ENCODE peak calls at places on chromosomes 6 and 20, in eight cellular contexts. W, M, U, R, A, L, F and P are unnamed samples.

GRCh38 chr6:69379518-69379917 is 417.3 kb downstream of the LMBRD1 start:
- DNase-seq in W (no peak), M (no peak), U (no peak), R (no peak), A (no peak), L (no peak), F (no peak), P (no peak)

GRCh38 chr20:54195483-54196472 is 12.1 kb upstream of the PFDN4 start:
- DNase-seq in W (no peak), M (no peak), U (no peak), R (no peak), A (no peak), L (no peak), F (no peak), P (no peak)

GRCh38 chr20:61303675-61304074 is 51.6 kb downstream of the CDH4 start:
- DNase-seq in W (no peak), M (no peak), U (no peak), R (no peak), A (no peak), L (no peak), F (no peak), P (no peak)

GRCh38 chr20:4152696-4153235 is 137.4 kb upstream of the RNF24 start:
- DNase-seq in W (peak; percentile 27), M (no peak), U (no peak), R (no peak), A (no peak), L (peak; percentile 64), F (no peak), P (no peak)

GRCh38 chr20:22909436-22909835 is 125.7 kb upstream of the SSTR4 start:
- DNase-seq in W (no peak), M (no peak), U (no peak), R (no peak), A (no peak), L (no peak), F (no peak), P (no peak)

GRCh38 chr6:29071831-29072723 is 15.0 kb downstream of the OR2B3 start:
- DNase-seq in W (peak; percentile 70), M (no peak), U (peak; percentile 45), R (peak; percentile 15), A (no peak), L (no peak), F (peak; percentile 42), P (peak; percentile 10)

GRCh38 chr6:95093154-95093553 is 484.2 kb upstream of the MANEA start:
- DNase-seq in W (peak; percentile 34), M (no peak), U (no peak), R (no peak), A (no peak), L (peak; percentile 29), F (peak; percentile 78), P (no peak)

GRCh38 chr6:145789443-145789842 is 25.2 kb downstream of the FBXO30 start:
- DNase-seq in W (no peak), M (no peak), U (peak; percentile 71), R (no peak), A (no peak), L (peak; percentile 41), F (no peak), P (no peak)

GRCh38 chr20:22630698-22631097 is 46.3 kb upstream of the FOXA2 start:
- DNase-seq in W (no peak), M (no peak), U (no peak), R (no peak), A (no peak), L (no peak), F (no peak), P (no peak)

GRCh38 chr6:121765060-121765459 is 329.6 kb downstream of the GJA1 start:
- DNase-seq in W (no peak), M (no peak), U (no peak), R (no peak), A (no peak), L (no peak), F (no peak), P (no peak)

GRCh38 chr6:39347201-39347600 is 24.7 kb upstream of the KCNK16 start:
- DNase-seq in W (no peak), M (no peak), U (no peak), R (no peak), A (no peak), L (no peak), F (peak; percentile 10), P (no peak)

GRCh38 chr6:25311251-25311910 is 32.2 kb downstream of the CARMIL1 start:
- DNase-seq in W (peak; percentile 81), M (no peak), U (no peak), R (no peak), A (no peak), L (peak; percentile 62), F (peak; percentile 71), P (no peak)

GRCh38 chr6:157982297-157982579 is 575 bp downstream of the SYNJ2 start:
- DNase-seq in W (no peak), M (no peak), U (peak; percentile 34), R (peak; percentile 29), A (peak; percentile 40), L (no peak), F (peak; percentile 50), P (peak; percentile 68)

GRCh38 chr6:85405853-85406198 is 44.1 kb upstream of the NT5E start:
- DNase-seq in W (no peak), M (no peak), U (no peak), R (no peak), A (no peak), L (no peak), F (no peak), P (no peak)

GRCh38 chr20:3255728-3256127 is 16.7 kb upstream of the SLC4A11 start:
- DNase-seq in W (no peak), M (no peak), U (no peak), R (no peak), A (no peak), L (no peak), F (no peak), P (no peak)

GRCh38 chr6:96236471-96236870 is 220.7 kb downstream of the FUT9 start:
- DNase-seq in W (no peak), M (no peak), U (no peak), R (no peak), A (no peak), L (no peak), F (no peak), P (no peak)

GRCh38 chr20:37387519-37388269 is 41.8 kb downstream of the SRC start:
- DNase-seq in W (no peak), M (no peak), U (no peak), R (no peak), A (no peak), L (no peak), F (no peak), P (no peak)

GRCh38 chr6:150617496-150618460 is 18.1 kb downstream of the PLEKHG1 start:
- DNase-seq in W (no peak), M (no peak), U (no peak), R (no peak), A (no peak), L (no peak), F (peak; percentile 33), P (no peak)

GRCh38 chr6:56370591-56371198 is 123.3 kb upstream of the COL21A1 start:
- DNase-seq in W (peak; percentile 89), M (peak; percentile 60), U (peak; percentile 49), R (peak; percentile 34), A (peak; percentile 58), L (peak; percentile 87), F (peak; percentile 92), P (no peak)

GRCh38 chr6:41588083-41588482 is 41.9 kb downstream of the FOXP4 start:
- DNase-seq in W (no peak), M (no peak), U (peak; percentile 5), R (no peak), A (no peak), L (no peak), F (no peak), P (no peak)

GRCh38 chr20:25739615-25740320 is 43.1 kb upstream of the ZNF337 start:
- DNase-seq in W (peak; percentile 90), M (no peak), U (no peak), R (no peak), A (no peak), L (peak; percentile 5), F (peak; percentile 46), P (no peak)

GRCh38 chr6:149458196-149458595 is 26.6 kb downstream of the ZC3H12D start:
- DNase-seq in W (no peak), M (no peak), U (no peak), R (no peak), A (no peak), L (peak; percentile 32), F (no peak), P (no peak)

GRCh38 chr20:62039738-62040137 is 25.9 kb downstream of the TAF4 start:
- DNase-seq in W (peak; percentile 10), M (no peak), U (no peak), R (no peak), A (no peak), L (no peak), F (no peak), P (no peak)

GRCh38 chr6:36223706-36224105 is 27.2 kb downstream of the BRPF3 start:
- DNase-seq in W (no peak), M (no peak), U (no peak), R (no peak), A (no peak), L (peak; percentile 38), F (no peak), P (no peak)
- H3K36me3 ChIP-seq in W (peaks cover 31% of the 10 kb centered on the region), M (peaks cover 93% of the 10 kb centered on the region), U (peaks cover 32% of the 10 kb centered on the region), R (peaks cover 5% of the 10 kb centered on the region), A (no peaks in the 10 kb centered on the region), L (peaks cover 45% of the 10 kb centered on the region), F (peaks cover 10% of the 10 kb centered on the region), P (no peaks in the 10 kb centered on the region)

GRCh38 chr6:169751242-169752073 is at the start of the genes DYNLT2 and ERMARD:
- DNase-seq in W (peak; percentile 92), M (peak; percentile 88), U (peak; percentile 95), R (peak; percentile 89), A (peak; percentile 92), L (peak; percentile 94), F (peak; percentile 95), P (peak; percentile 96)
- TF ChIP-seq CTCF in W (no peak), M (peak; percentile 75), U (no peak), R (no peak), A (peak; percentile 59), L (peak; percentile 23), F (no peak), P (no peak)

DNA sequence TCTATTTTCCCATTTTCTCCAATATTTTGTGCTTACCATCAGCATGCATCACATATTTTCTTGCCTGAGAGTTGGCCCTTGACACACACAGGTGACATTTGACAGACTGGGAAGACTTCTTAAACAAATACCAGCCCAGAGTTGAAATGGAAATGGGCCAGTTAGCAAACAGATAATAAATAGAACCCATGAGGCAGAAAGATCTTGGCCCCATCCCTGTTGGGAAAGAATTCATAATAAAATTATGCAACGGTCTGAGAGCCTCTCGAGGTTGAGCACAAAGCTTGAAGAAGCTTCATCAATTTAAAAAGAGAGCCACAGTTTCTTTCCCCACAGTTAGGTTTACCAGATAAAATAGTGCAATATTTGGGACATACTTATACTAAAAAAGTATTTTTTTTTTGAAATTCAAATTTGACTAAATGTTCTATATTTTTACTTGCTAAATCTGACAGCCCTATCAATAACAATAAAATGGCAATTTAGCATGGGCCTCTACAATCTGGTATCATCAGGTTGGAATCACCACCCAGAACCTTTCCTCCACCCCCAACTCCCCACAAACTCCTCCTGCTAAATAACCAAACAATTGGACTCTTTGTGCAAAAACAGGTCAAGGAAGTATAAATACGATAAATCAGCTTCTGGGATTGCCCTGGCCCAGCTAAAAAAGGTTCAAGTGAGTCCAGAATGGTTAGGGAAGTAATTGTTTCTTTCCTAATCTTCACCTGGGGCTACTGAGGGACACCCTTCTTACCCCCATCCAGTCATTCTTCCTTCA is 129.8 kb downstream of the CD164 start:
- DNase-seq in W (peak; percentile 71), M (peak; percentile 39), U (no peak), R (no peak), A (no peak), L (no peak), F (no peak), P (no peak)
- H3K9me3 ChIP-seq in W (no peaks in the 10 kb centered on the region), M (no peaks in the 10 kb centered on the region), U (no peaks in the 10 kb centered on the region), R (no peaks in the 10 kb centered on the region), A (no peaks in the 10 kb centered on the region), L (no peaks in the 10 kb centered on the region), F (no peaks in the 10 kb centered on the region), P (no peaks in the 10 kb centered on the region)

GRCh38 chr6:43983191-43983590 is 144.1 kb downstream of the MRPL14 start:
- DNase-seq in W (no peak), M (no peak), U (no peak), R (no peak), A (no peak), L (no peak), F (no peak), P (no peak)
- H3K36me3 ChIP-seq in W (no peaks in the 10 kb centered on the region), M (no peaks in the 10 kb centered on the region), U (no peaks in the 10 kb centered on the region), R (no peaks in the 10 kb centered on the region), A (no peaks in the 10 kb centered on the region), L (no peaks in the 10 kb centered on the region), F (no peaks in the 10 kb centered on the region), P (no peaks in the 10 kb centered on the region)